ENCODE peak calls at places on chromosomes 1 and 21, in nine cellular contexts. S, Z, N, U, A, E, D, J and C are unnamed samples.

GRCh38 chr1:26530540-26530897 is 958 bp downstream of the RPS6KA1 start:
- DNase-seq in S (no peak), Z (no peak), N (peak; percentile 33), U (no peak), A (no peak), E (no peak), D (no peak), J (no peak), C (no peak)

GRCh38 chr21:26377111-26377694 is 195.9 kb downstream of the CYYR1 start:
- DNase-seq in S (no peak), Z (no peak), N (no peak), U (no peak), A (no peak), E (no peak), D (no peak), J (no peak), C (no peak)

GRCh38 chr1:75174031-75174760 is 40.0 kb downstream of the LHX8 start:
- DNase-seq in S (no peak), Z (no peak), N (no peak), U (no peak), A (no peak), E (no peak), D (no peak), J (no peak), C (no peak)

GRCh38 chr1:154419620-154420020 is 14.5 kb downstream of the IL6R start:
- DNase-seq in S (peak; percentile 97), Z (peak; percentile 75), N (no peak), U (no peak), A (peak; percentile 28), E (peak; percentile 39), D (no peak), J (no peak), C (no peak)

GRCh38 chr21:46111193-46111571 is 13.3 kb downstream of the COL6A2 start:
- DNase-seq in S (peak; percentile 28), Z (no peak), N (no peak), U (no peak), A (no peak), E (no peak), D (no peak), J (no peak), C (no peak)

GRCh38 chr21:35428489-35428888 is 379.4 kb upstream of the RUNX1 start:
- DNase-seq in S (peak; percentile 59), Z (no peak), N (no peak), U (no peak), A (peak; percentile 33), E (no peak), D (no peak), J (no peak), C (peak; percentile 52)

GRCh38 chr1:62438163-62438562 is 1.3 kb downstream of the USP1 start:
- DNase-seq in S (no peak), Z (no peak), N (peak; percentile 25), U (no peak), A (no peak), E (no peak), D (no peak), J (peak; percentile 24), C (no peak)

GRCh38 chr1:240312872-240313271 is 221.2 kb downstream of the FMN2 start:
- DNase-seq in S (no peak), Z (no peak), N (no peak), U (no peak), A (no peak), E (peak; percentile 14), D (no peak), J (no peak), C (no peak)

GRCh38 chr21:23968722-23969647 is 1638.3 kb downstream of the MRPL39 start:
- DNase-seq in S (no peak), Z (no peak), N (peak; percentile 65), U (peak; percentile 68), A (peak; percentile 44), E (peak; percentile 9), D (peak; percentile 90), J (peak; percentile 33), C (peak; percentile 35)

GRCh38 chr1:226050133-226050532 is 12.4 kb upstream of the H3-3A start:
- DNase-seq in S (no peak), Z (no peak), N (no peak), U (no peak), A (no peak), E (no peak), D (no peak), J (no peak), C (no peak)

GRCh38 chr1:225519166-225519863 is 91.5 kb upstream of the LBR start:
- DNase-seq in S (no peak), Z (no peak), N (no peak), U (no peak), A (no peak), E (no peak), D (no peak), J (peak; percentile 24), C (peak; percentile 43)

GRCh38 chr1:18008116-18008515 is 99.5 kb upstream of the IGSF21 start:
- DNase-seq in S (no peak), Z (no peak), N (no peak), U (no peak), A (no peak), E (no peak), D (no peak), J (no peak), C (no peak)

GRCh38 chr1:194755241-194755953 is 1569.0 kb upstream of the B3GALT2 start:
- DNase-seq in S (no peak), Z (no peak), N (peak; percentile 6), U (no peak), A (no peak), E (no peak), D (no peak), J (no peak), C (no peak)

GRCh38 chr1:73801912-73802429 is 396.0 kb downstream of the LRRIQ3 start:
- DNase-seq in S (no peak), Z (no peak), N (no peak), U (no peak), A (no peak), E (no peak), D (no peak), J (no peak), C (no peak)

GRCh38 chr21:38156200-38156599 is 100.6 kb upstream of the KCNJ15 start:
- DNase-seq in S (no peak), Z (no peak), N (no peak), U (no peak), A (no peak), E (no peak), D (no peak), J (no peak), C (no peak)

GRCh38 chr21:16186742-16187141 is 457.0 kb downstream of the USP25 start:
- DNase-seq in S (no peak), Z (no peak), N (no peak), U (no peak), A (no peak), E (no peak), D (no peak), J (no peak), C (no peak)

GRCh38 chr1:187203257-187203656 is 374.5 kb downstream of the PLA2G4A start:
- DNase-seq in S (no peak), Z (no peak), N (no peak), U (no peak), A (no peak), E (peak; percentile 3), D (no peak), J (no peak), C (no peak)

GRCh38 chr21:33825898-33826297 is 89.7 kb downstream of the ATP5PO start:
- DNase-seq in S (no peak), Z (no peak), N (no peak), U (no peak), A (no peak), E (no peak), D (no peak), J (no peak), C (no peak)

GRCh38 chr1:168520052-168520751 is 23.6 kb downstream of the XCL2 start:
- DNase-seq in S (no peak), Z (no peak), N (no peak), U (no peak), A (peak; percentile 32), E (no peak), D (no peak), J (peak; percentile 33), C (peak; percentile 7)

GRCh38 chr1:36358514-36359084 is 27.1 kb downstream of the STK40 start:
- DNase-seq in S (no peak), Z (peak; percentile 42), N (no peak), U (no peak), A (no peak), E (no peak), D (no peak), J (no peak), C (no peak)

GRCh38 chr1:210236840-210237409 is 4.3 kb downstream of the SERTAD4 start:
- DNase-seq in S (peak; percentile 88), Z (peak; percentile 58), N (no peak), U (no peak), A (no peak), E (no peak), D (no peak), J (no peak), C (peak; percentile 23)

GRCh38 chr1:20366766-20367602 is 76.3 kb downstream of the VWA5B1 start:
- DNase-seq in S (no peak), Z (peak; percentile 16), N (peak; percentile 53), U (no peak), A (no peak), E (no peak), D (no peak), J (peak; percentile 95), C (peak; percentile 84)

GRCh38 chr21:35505067-35505466 is 456.0 kb upstream of the RUNX1 start:
- DNase-seq in S (no peak), Z (no peak), N (no peak), U (no peak), A (no peak), E (no peak), D (no peak), J (no peak), C (no peak)

GRCh38 chr1:173502104-173502503 is 25.0 kb downstream of the PRDX6 start:
- DNase-seq in S (no peak), Z (no peak), N (no peak), U (no peak), A (no peak), E (no peak), D (no peak), J (no peak), C (no peak)

GRCh38 chr1:212485895-212486590 is 53.3 kb downstream of the NENF start:
- DNase-seq in S (peak; percentile 85), Z (no peak), N (no peak), U (no peak), A (no peak), E (peak; percentile 79), D (no peak), J (no peak), C (no peak)

GRCh38 chr1:99737016-99737415 is 29.4 kb downstream of the FRRS1 start:
- DNase-seq in S (no peak), Z (no peak), N (peak; percentile 12), U (no peak), A (no peak), E (peak; percentile 9), D (no peak), J (peak; percentile 61), C (peak; percentile 71)

GRCh38 chr1:6099297-6099696 is 53.6 kb downstream of the KCNAB2 start:
- DNase-seq in S (no peak), Z (no peak), N (no peak), U (no peak), A (no peak), E (no peak), D (no peak), J (no peak), C (no peak)

GRCh38 chr1:207883104-207883651 is 27.7 kb downstream of the CD34 start:
- DNase-seq in S (no peak), Z (no peak), N (no peak), U (no peak), A (no peak), E (no peak), D (no peak), J (no peak), C (no peak)

GRCh38 chr21:43688906-43689305 is 29.5 kb downstream of the RRP1B start:
- DNase-seq in S (no peak), Z (no peak), N (no peak), U (no peak), A (no peak), E (no peak), D (no peak), J (peak; percentile 17), C (no peak)